ENCODE peak calls at places on chromosomes 13 and 19, in eight cellular contexts. R, T, Z, P, L, M, S and B are unnamed samples.

GRCh38 chr13:108463365-108463764 is 166.0 kb upstream of the MYO16 start:
- DNase-seq in P (no peak), L (no peak), Z (no peak), R (no peak), M (no peak), S (peak; percentile 95), T (peak; percentile 94), B (peak; percentile 68)

GRCh38 chr19:23799321-23799720 is 40.6 kb upstream of the ZNF681 start:
- DNase-seq in M (no peak), S (no peak), Z (no peak), T (no peak), L (no peak), R (no peak), P (no peak), B (peak; percentile 15)

GRCh38 chr13:59409211-59409610 is 754.5 kb downstream of the DIAPH3 start:
- DNase-seq in S (peak; percentile 57), Z (no peak), L (no peak), R (no peak), T (peak; percentile 45), M (peak; percentile 4), P (no peak), B (no peak)

GRCh38 chr19:4232614-4233281 is 3.4 kb downstream of the EBI3 start:
- DNase-seq in Z (no peak), S (no peak), M (no peak), T (no peak), R (no peak), P (no peak), L (peak; percentile 39), B (peak; percentile 52)

GRCh38 chr19:49637865-49638350 is 2.0 kb downstream of the RRAS start:
- DNase-seq in P (no peak), T (peak; percentile 86), S (peak; percentile 65), M (no peak), R (no peak), Z (peak; percentile 93), L (peak; percentile 55), B (peak; percentile 57)

GRCh38 chr19:6060600-6061391 is 49.5 kb downstream of the RFX2 start:
- DNase-seq in Z (no peak), R (no peak), M (no peak), L (no peak), T (peak; percentile 23), S (peak; percentile 56), P (no peak), B (no peak)

GRCh38 chr19:27966390-27966816 is 1246.5 kb downstream of the UQCRFS1 start:
- DNase-seq in L (peak; percentile 13), S (peak; percentile 14), Z (no peak), R (no peak), P (no peak), M (no peak), T (peak; percentile 30), B (peak; percentile 24)

GRCh38 chr13:75993823-75994222 is 357.7 kb downstream of the LMO7 start:
- DNase-seq in L (no peak), R (no peak), Z (no peak), S (no peak), M (no peak), T (peak; percentile 26), P (no peak), B (peak; percentile 21)

GRCh38 chr13:101514695-101515275 is 62.3 kb downstream of the ITGBL1 start:
- DNase-seq in R (peak; percentile 8), L (peak; percentile 69), S (peak; percentile 83), Z (peak; percentile 44), M (peak; percentile 44), T (peak; percentile 76), P (no peak), B (peak; percentile 60)

GRCh38 chr19:15025237-15025636 is 24.0 kb upstream of the CASP14 start:
- DNase-seq in T (no peak), R (no peak), S (no peak), M (no peak), Z (no peak), L (peak; percentile 23), P (no peak), B (peak; percentile 17)

GRCh38 chr19:56253737-56254136 is 18.8 kb upstream of the EDDM13 start:
- DNase-seq in T (peak; percentile 82), P (no peak), L (peak; percentile 74), R (peak; percentile 41), S (peak; percentile 65), M (peak; percentile 24), Z (peak; percentile 37), B (peak; percentile 85)

GRCh38 chr19:47407417-47407774 is 11.9 kb downstream of the MEIS3 start:
- DNase-seq in M (no peak), T (no peak), P (no peak), Z (no peak), S (no peak), R (no peak), L (no peak), B (no peak)

GRCh38 chr13:57314897-57315520 is 148.0 kb downstream of the PRR20E start:
- DNase-seq in M (no peak), L (peak; percentile 8), P (no peak), R (no peak), Z (no peak), S (no peak), T (no peak), B (no peak)

GRCh38 chr19:11203194-11204075 is 6.1 kb upstream of the KANK2 start:
- DNase-seq in R (no peak), S (peak; percentile 73), Z (peak; percentile 19), M (no peak), P (no peak), T (peak; percentile 82), L (peak; percentile 61), B (peak; percentile 45)

GRCh38 chr13:114128624-114129522 is 3.5 kb downstream of the RASA3 start:
- DNase-seq in Z (no peak), R (peak; percentile 72), S (peak; percentile 94), M (no peak), L (peak; percentile 70), T (peak; percentile 91), P (peak; percentile 85), B (no peak)

GRCh38 chr19:1291761-1292418 is 6.2 kb downstream of the EFNA2 start:
- DNase-seq in R (no peak), T (no peak), Z (peak; percentile 81), L (no peak), M (peak; percentile 36), S (no peak), P (no peak), B (no peak)

GRCh38 chr19:47284324-47284899 is 9.7 kb downstream of the INAFM1 start:
- DNase-seq in S (peak; percentile 58), Z (peak; percentile 60), L (peak; percentile 72), T (peak; percentile 81), R (no peak), P (no peak), M (peak; percentile 35), B (peak; percentile 84)

GRCh38 chr19:43901395-43902390 is 33.4 kb downstream of the ZNF45 start:
- DNase-seq in Z (peak; percentile 72), S (peak; percentile 89), P (no peak), L (no peak), M (peak; percentile 36), T (peak; percentile 93), R (no peak), B (peak; percentile 92)

GRCh38 chr19:55600336-55601028 is 394 bp downstream of the ZNF524 start:
- DNase-seq in T (no peak), R (no peak), P (no peak), S (peak; percentile 69), Z (no peak), L (peak; percentile 61), M (peak; percentile 85), B (no peak)